ENCODE peak calls at places on chromosomes 4 and X, in four cellular contexts. One of them, this sample, is unnamed.

GRCh38 chrX:20378291-20378920 is 111.7 kb upstream of the RPS6KA3 start:
- DNase-seq in frontal cortex: no peak
- DNase-seq in H9: no peak
- DNase-seq in HAP-1: no peak
- DNase-seq in this sample: no peak

GRCh38 chr4:21577066-21577465 is 371.5 kb downstream of the KCNIP4 start:
- DNase-seq in frontal cortex: no peak
- DNase-seq in H9: no peak
- DNase-seq in HAP-1: no peak
- DNase-seq in this sample: no peak

GRCh38 chrX:86171366-86171765 is 23.1 kb downstream of the DACH2 start:
- DNase-seq in frontal cortex: no peak
- DNase-seq in H9: peak; percentile 45
- DNase-seq in HAP-1: peak; percentile 46
- DNase-seq in this sample: no peak

GRCh38 chr4:7774301-7775019 is 165.2 kb downstream of the AFAP1 start:
- DNase-seq in frontal cortex: no peak
- DNase-seq in H9: no peak
- DNase-seq in HAP-1: no peak
- DNase-seq in this sample: no peak

GRCh38 chrX:23765449-23765848 is 17.5 kb upstream of the SAT1 start:
- DNase-seq in frontal cortex: no peak
- DNase-seq in H9: no peak
- DNase-seq in HAP-1: no peak
- DNase-seq in this sample: no peak

GRCh38 chr4:120853101-120853940 is 69.2 kb downstream of the PRDM5 start:
- DNase-seq in frontal cortex: no peak
- DNase-seq in H9: no peak
- DNase-seq in HAP-1: no peak
- DNase-seq in this sample: no peak

GRCh38 chrX:25020391-25021131 is 4.8 kb upstream of the ARX start:
- DNase-seq in frontal cortex: peak; percentile 47
- DNase-seq in H9: peak; percentile 83
- DNase-seq in HAP-1: peak; percentile 78
- DNase-seq in this sample: no peak

GRCh38 chr4:9867746-9868425 is 86.5 kb downstream of the DRD5 start:
- DNase-seq in frontal cortex: no peak
- DNase-seq in H9: no peak
- DNase-seq in HAP-1: no peak
- DNase-seq in this sample: no peak

GRCh38 chrX:124023838-124024238 is 62.3 kb downstream of the STAG2 start:
- DNase-seq in frontal cortex: no peak
- DNase-seq in H9: no peak
- DNase-seq in HAP-1: no peak
- DNase-seq in this sample: no peak

GRCh38 chr4:182307746-182308145 is 64.5 kb downstream of the TENM3 start:
- DNase-seq in frontal cortex: no peak
- DNase-seq in H9: no peak
- DNase-seq in HAP-1: no peak
- DNase-seq in this sample: no peak

GRCh38 chr4:83454626-83455025 is 997 bp downstream of the HELQ start:
- DNase-seq in frontal cortex: no peak
- DNase-seq in H9: no peak
- DNase-seq in HAP-1: no peak
- DNase-seq in this sample: no peak

GRCh38 chrX:55135171-55135570 is 46.4 kb downstream of the PAGE2 start:
- DNase-seq in frontal cortex: peak; percentile 6
- DNase-seq in H9: no peak
- DNase-seq in HAP-1: peak; percentile 36
- DNase-seq in this sample: no peak

GRCh38 chr4:186712690-186713089 is 11.0 kb downstream of the FAT1 start:
- DNase-seq in frontal cortex: no peak
- DNase-seq in H9: no peak
- DNase-seq in HAP-1: no peak
- DNase-seq in this sample: no peak

GRCh38 chr4:109315818-109316217 is 13.4 kb upstream of the COL25A1 start:
- DNase-seq in frontal cortex: no peak
- DNase-seq in H9: no peak
- DNase-seq in HAP-1: no peak
- DNase-seq in this sample: no peak

GRCh38 chr4:54657556-54658313 is at the start of gene KIT:
- DNase-seq in frontal cortex: peak; percentile 53
- DNase-seq in H9: peak; percentile 92
- DNase-seq in HAP-1: peak; percentile 70
- DNase-seq in this sample: peak; percentile 66

GRCh38 chr4:64121803-64122202 is 287.4 kb downstream of the TECRL start:
- DNase-seq in frontal cortex: no peak
- DNase-seq in H9: no peak
- DNase-seq in HAP-1: no peak
- DNase-seq in this sample: no peak

GRCh38 chrX:103716967-103717366 is 6.3 kb downstream of the TMEM31 start:
- DNase-seq in frontal cortex: no peak
- DNase-seq in H9: no peak
- DNase-seq in HAP-1: no peak
- DNase-seq in this sample: no peak

GRCh38 chr4:67886281-67886680 is 2.5 kb upstream of the TMPRSS11D start:
- DNase-seq in frontal cortex: no peak
- DNase-seq in H9: no peak
- DNase-seq in HAP-1: no peak
- DNase-seq in this sample: no peak

GRCh38 chr4:1356181-1356998 is 9.4 kb downstream of the UVSSA start:
- DNase-seq in frontal cortex: peak; percentile 83
- DNase-seq in H9: peak; percentile 74
- DNase-seq in HAP-1: peak; percentile 55
- DNase-seq in this sample: peak; percentile 51

GRCh38 chr4:178632415-178632814 is 1190.2 kb upstream of the AGA start:
- DNase-seq in frontal cortex: no peak
- DNase-seq in H9: no peak
- DNase-seq in HAP-1: no peak
- DNase-seq in this sample: no peak

GRCh38 chr4:61193863-61194262 is 6.3 kb upstream of the ADGRL3 start:
- DNase-seq in frontal cortex: no peak
- DNase-seq in H9: no peak
- DNase-seq in HAP-1: no peak
- DNase-seq in this sample: no peak

GRCh38 chrX:131841496-131842410 is 181.3 kb upstream of the STK26 start:
- DNase-seq in frontal cortex: peak; percentile 32
- DNase-seq in H9: peak; percentile 68
- DNase-seq in HAP-1: peak; percentile 82
- DNase-seq in this sample: peak; percentile 27

GRCh38 chr4:828641-829271 is 2.8 kb upstream of the CPLX1 start:
- DNase-seq in frontal cortex: no peak
- DNase-seq in H9: peak; percentile 60
- DNase-seq in HAP-1: no peak
- DNase-seq in this sample: no peak

GRCh38 chr4:52651993-52652672 is 7.0 kb downstream of the USP46 start:
- DNase-seq in frontal cortex: no peak
- DNase-seq in H9: no peak
- DNase-seq in HAP-1: no peak
- DNase-seq in this sample: no peak

GRCh38 chr4:137203601-137204000 is 328.7 kb downstream of the PCDH18 start:
- DNase-seq in frontal cortex: no peak
- DNase-seq in H9: no peak
- DNase-seq in HAP-1: no peak
- DNase-seq in this sample: no peak

GRCh38 chrX:154436597-154437397 is at the start of gene GDI1:
- DNase-seq in frontal cortex: peak; percentile 78
- DNase-seq in H9: peak; percentile 54
- DNase-seq in HAP-1: peak; percentile 44
- DNase-seq in this sample: no peak

GRCh38 chr4:101282076-101282844 is 65.1 kb downstream of the PPP3CA start:
- DNase-seq in frontal cortex: no peak
- DNase-seq in H9: peak; percentile 38
- DNase-seq in HAP-1: no peak
- DNase-seq in this sample: no peak

GRCh38 chrX:65755786-65756185 is 88.3 kb downstream of the MSN start:
- DNase-seq in frontal cortex: no peak
- DNase-seq in H9: no peak
- DNase-seq in HAP-1: no peak
- DNase-seq in this sample: no peak

GRCh38 chr4:26426892-26427291 is 63.4 kb downstream of the CCKAR start:
- DNase-seq in frontal cortex: no peak
- DNase-seq in H9: no peak
- DNase-seq in HAP-1: no peak
- DNase-seq in this sample: no peak

GRCh38 chrX:53594354-53594753 is 92.2 kb downstream of the HUWE1 start:
- DNase-seq in frontal cortex: no peak
- DNase-seq in H9: no peak
- DNase-seq in HAP-1: no peak
- DNase-seq in this sample: no peak

GRCh38 chr4:25466966-25467697 is 90.1 kb downstream of the ANAPC4 start:
- DNase-seq in frontal cortex: no peak
- DNase-seq in H9: no peak
- DNase-seq in HAP-1: no peak
- DNase-seq in this sample: no peak

GRCh38 chrX:40933132-40934078 is 151.8 kb upstream of the USP9X start:
- DNase-seq in frontal cortex: peak; percentile 7
- DNase-seq in H9: no peak
- DNase-seq in HAP-1: peak; percentile 75
- DNase-seq in this sample: no peak

GRCh38 chrX:96002401-96002800 is 682.2 kb upstream of the DIAPH2 start:
- DNase-seq in frontal cortex: no peak
- DNase-seq in H9: no peak
- DNase-seq in HAP-1: no peak
- DNase-seq in this sample: no peak

GRCh38 chrX:47384502-47384901 is 14.1 kb downstream of the ZNF157 start:
- DNase-seq in frontal cortex: peak; percentile 19
- DNase-seq in H9: peak; percentile 65
- DNase-seq in HAP-1: peak; percentile 75
- DNase-seq in this sample: peak; percentile 62

GRCh38 chrX:149222040-149222439 is 283.1 kb downstream of the IDS start:
- DNase-seq in frontal cortex: no peak
- DNase-seq in H9: no peak
- DNase-seq in HAP-1: no peak
- DNase-seq in this sample: no peak

GRCh38 chr4:105896461-105896939 is 1.2 kb downstream of the NPNT start:
- DNase-seq in frontal cortex: no peak
- DNase-seq in H9: peak; percentile 63
- DNase-seq in HAP-1: no peak
- DNase-seq in this sample: no peak

GRCh38 chr4:61408861-61409260 is 208.7 kb downstream of the ADGRL3 start:
- DNase-seq in frontal cortex: no peak
- DNase-seq in H9: no peak
- DNase-seq in HAP-1: no peak
- DNase-seq in this sample: no peak